ENCODE peak calls at places on chromosomes 2 and 18, in six cellular contexts. L is neural progenitor cell; P is GM04504; W is stimulated activated CD4-positive, alpha-beta T cell treated with anti-CD3 and anti-CD28 coated beads, TNF-alpha, amount 100 ng/mL, for 1 hour; K is activated naive CD8-positive, alpha-beta T cell treated with anti-CD3 and anti-CD28 coated beads, Interleukin-2, amount 50 U/mL, for 24 hours; M is upper lobe of left lung. U is an unnamed sample.

GRCh38 chr18:49682301-49683190 is 120.7 kb downstream of the LIPG start:
- DNase-seq in L (no peak), P (no peak), W (no peak), K (no peak), M (no peak), U (no peak)

GRCh38 chr2:180416553-180417113 is 409.5 kb upstream of the CWC22 start:
- DNase-seq in L (no peak), P (no peak), W (no peak), K (no peak), M (no peak), U (no peak)

GRCh38 chr2:67255933-67256615 is 141.1 kb upstream of the ETAA1 start:
- DNase-seq in L (no peak), P (no peak), W (no peak), K (no peak), M (no peak), U (no peak)

GRCh38 chr2:156511112-156511511 is 74.9 kb downstream of the GPD2 start:
- DNase-seq in L (no peak), P (no peak), W (no peak), K (no peak), M (no peak), U (no peak)

GRCh38 chr2:237486819-237487448 is at the start of gene MLPH:
- DNase-seq in L (peak), P (no peak), W (no peak), K (no peak), M (peak), U (no peak)

GRCh38 chr2:225670111-225670974 is 270.8 kb downstream of the NYAP2 start:
- DNase-seq in L (peak), P (peak), W (no peak), K (no peak), M (no peak), U (no peak)

GRCh38 chr18:48826271-48826670 is 124.5 kb downstream of the SMAD7 start:
- DNase-seq in L (no peak), P (no peak), W (no peak), K (no peak), M (peak), U (peak)

GRCh38 chr2:148209598-148209997 is 188.7 kb downstream of the MBD5 start:
- DNase-seq in L (no peak), P (no peak), W (no peak), K (peak), M (no peak), U (no peak)

GRCh38 chr2:69082430-69082997 is 69.5 kb downstream of the ANTXR1 start:
- DNase-seq in L (no peak), P (peak), W (no peak), K (no peak), M (peak), U (no peak)

GRCh38 chr18:50560681-50561629 is 1.1 kb downstream of the MAPK4 start:
- DNase-seq in L (peak), P (no peak), W (no peak), K (no peak), M (no peak), U (no peak)

GRCh38 chr2:23516546-23517256 is 131.7 kb downstream of the KLHL29 start:
- DNase-seq in L (no peak), P (no peak), W (no peak), K (no peak), M (no peak), U (no peak)

GRCh38 chr2:8374782-8375181 is 307.1 kb upstream of the ID2 start:
- DNase-seq in L (no peak), P (no peak), W (no peak), K (no peak), M (no peak), U (no peak)

GRCh38 chr2:239876241-239876947 is 148.7 kb downstream of the NDUFA10 start:
- DNase-seq in L (no peak), P (no peak), W (no peak), K (no peak), M (peak), U (no peak)

GRCh38 chr2:224655006-224655537 is 61.1 kb downstream of the CCDC195 start:
- DNase-seq in L (no peak), P (no peak), W (no peak), K (no peak), M (no peak), U (no peak)

GRCh38 chr2:39068290-39068689 is 52.6 kb downstream of the SOS1 start:
- DNase-seq in L (no peak), P (no peak), W (no peak), K (no peak), M (no peak), U (no peak)

GRCh38 chr2:208213508-208214120 is 23.8 kb upstream of the C2orf80 start:
- DNase-seq in L (no peak), P (no peak), W (no peak), K (no peak), M (no peak), U (no peak)

U was measured in activated CD8-positive, alpha-beta T cell treated with anti-CD3 and anti-CD28 coated beads, Interleukin-2, amount 10 ng/mL, durations not matched to agents 7 days and 5 days.